ENCODE peak calls at places on chromosomes 1 and 21, in nine cellular contexts. B, X, Q, J, D, F, E, L and Y are unnamed samples.

GRCh38 chr1:109869141-109869540 is 41.5 kb upstream of the CSF1 start:
- DNase-seq in B (no peak), Q (no peak), F (no peak), E (no peak), D (no peak), L (no peak), X (no peak), J (no peak), Y (peak)

GRCh38 chr1:225735252-225736149 is 42.1 kb upstream of the SRP9 start:
- DNase-seq in B (no peak), F (no peak), Q (peak), E (no peak), L (peak), J (no peak), X (no peak), D (peak), Y (peak)

GRCh38 chr1:10528066-10529014 is 53.6 kb downstream of the PEX14 start:
- DNase-seq in J (no peak), D (peak), E (no peak), L (peak), X (no peak), Q (no peak), F (no peak), B (no peak), Y (peak)

GRCh38 chr1:240831191-240831631 is 219.3 kb upstream of the GREM2 start:
- DNase-seq in B (no peak), X (no peak), J (no peak), F (no peak), L (peak), Q (no peak), E (no peak), D (peak), Y (peak)

GRCh38 chr1:150192012-150192411 is 42.3 kb downstream of the PLEKHO1 start:
- DNase-seq in E (no peak), L (peak), B (no peak), J (no peak), X (no peak), D (peak), Q (no peak), F (no peak), Y (peak)

GRCh38 chr1:24898909-24899439 is 31.1 kb downstream of the RUNX3 start:
- DNase-seq in X (no peak), F (no peak), J (no peak), B (no peak), Q (no peak), L (no peak), D (no peak), E (peak), Y (no peak)

GRCh38 chr1:74771913-74772515 is 39.1 kb downstream of the TYW3 start:
- DNase-seq in E (peak), D (peak), F (peak), L (peak), X (peak), Q (no peak), J (peak), B (peak), Y (peak)

GRCh38 chr21:42975886-42976608 is 1.7 kb downstream of the PKNOX1 start:
- DNase-seq in F (no peak), B (peak), E (no peak), L (peak), X (no peak), Q (no peak), D (peak), J (no peak), Y (no peak)

GRCh38 chr1:45843474-45843905 is 40.1 kb downstream of the MAST2 start:
- DNase-seq in D (peak), F (no peak), B (peak), L (peak), X (no peak), Q (no peak), E (no peak), J (no peak), Y (peak)

GRCh38 chr1:64163972-64164371 is 39.5 kb upstream of the UBE2U start:
- DNase-seq in J (no peak), L (peak), Q (no peak), X (no peak), E (no peak), F (no peak), B (no peak), D (peak), Y (peak)

GRCh38 chr1:229669333-229669732 is 43.3 kb downstream of the URB2 start:
- DNase-seq in E (no peak), Q (no peak), J (no peak), F (peak), B (no peak), D (peak), L (no peak), X (no peak), Y (no peak)

GRCh38 chr1:167152192-167152876 is 58.5 kb downstream of the STYXL2 start:
- DNase-seq in F (no peak), L (no peak), X (no peak), B (peak), Q (no peak), D (no peak), E (no peak), J (no peak), Y (no peak)

GRCh38 chr1:36248250-36248894 is 24.1 kb downstream of the THRAP3 start:
- DNase-seq in Q (no peak), E (no peak), B (no peak), D (peak), X (no peak), J (no peak), L (peak), F (no peak), Y (peak)

GRCh38 chr1:157437301-157437700 is 115.0 kb downstream of the FCRL5 start:
- DNase-seq in X (no peak), D (no peak), L (no peak), Q (no peak), E (no peak), F (no peak), J (no peak), B (no peak), Y (no peak)

GRCh38 chr1:211829343-211830054 is 1.1 kb downstream of the LPGAT1 start:
- DNase-seq in F (peak), E (no peak), J (no peak), B (no peak), Q (peak), L (peak), X (no peak), D (no peak), Y (peak)

GRCh38 chr1:18974616-18975015 is 18.1 kb upstream of the IFFO2 start:
- DNase-seq in L (no peak), Q (no peak), J (no peak), X (no peak), E (no peak), B (no peak), F (no peak), D (no peak), Y (no peak)

GRCh38 chr1:173294853-173295252 is 87.7 kb upstream of the TNFSF4 start:
- DNase-seq in L (peak), B (no peak), X (no peak), E (no peak), F (no peak), D (peak), J (no peak), Q (no peak), Y (peak)

GRCh38 chr1:231414260-231415016 is 7.6 kb downstream of the EGLN1 start:
- DNase-seq in F (no peak), B (no peak), E (no peak), Q (no peak), D (no peak), L (no peak), J (no peak), X (no peak), Y (no peak)

GRCh38 chr1:89980605-89981004 is 14.3 kb upstream of the ZNF326 start:
- DNase-seq in F (peak), X (no peak), J (no peak), D (no peak), B (no peak), E (no peak), L (peak), Q (no peak), Y (no peak)

GRCh38 chr1:173429517-173430477 is 47.3 kb upstream of the PRDX6 start:
- DNase-seq in D (peak), L (peak), E (peak), B (peak), F (no peak), J (peak), Q (peak), X (no peak), Y (peak)

GRCh38 chr1:228410015-228410414 is 3.4 kb upstream of the TRIM11 start:
- DNase-seq in J (no peak), Q (no peak), F (no peak), B (no peak), L (peak), E (no peak), D (peak), X (no peak), Y (peak)

GRCh38 chr1:233704125-233704881 is 90.4 kb downstream of the KCNK1 start:
- DNase-seq in F (no peak), B (no peak), D (peak), X (no peak), J (no peak), Q (no peak), E (no peak), L (peak), Y (no peak)

GRCh38 chr1:61825398-61825797 is 83.1 kb downstream of the PATJ start:
- DNase-seq in Q (no peak), L (peak), E (no peak), J (no peak), X (no peak), B (no peak), D (no peak), F (no peak), Y (peak)

GRCh38 chr1:27650527-27651175 is 15.7 kb upstream of the FGR start:
- DNase-seq in J (no peak), D (peak), B (no peak), F (no peak), X (no peak), L (peak), Q (no peak), E (no peak), Y (peak)

GRCh38 chr1:75611014-75611413 is at the start of gene SLC44A5:
- DNase-seq in D (no peak), Q (no peak), F (no peak), X (no peak), J (no peak), E (no peak), L (no peak), B (no peak), Y (no peak)